ENCODE peak calls at places on chromosome 10, in nine cellular contexts. V, N, U, O, L, B, X, G and W are unnamed samples.

GRCh38 chr10:6321880-6322279 is 119.1 kb downstream of the PFKFB3 start:
- DNase-seq in V (peak; percentile 43), N (peak; percentile 7), U (no peak), O (peak; percentile 7), L (no peak), B (no peak), X (peak; percentile 59), G (no peak), W (no peak)

GRCh38 chr10:125158528-125159485 is 1.6 kb downstream of the CTBP2 start:
- DNase-seq in V (peak; percentile 56), N (no peak), U (no peak), O (no peak), L (no peak), B (peak; percentile 68), X (peak; percentile 54), G (peak; percentile 52), W (no peak)

GRCh38 chr10:28120043-28120749 is 121.3 kb upstream of the ODAD2 start:
- DNase-seq in V (no peak), N (no peak), U (no peak), O (no peak), L (no peak), B (no peak), X (no peak), G (no peak), W (no peak)

GRCh38 chr10:113273151-113273876 is 279.5 kb upstream of the HABP2 start:
- DNase-seq in V (peak; percentile 59), N (no peak), U (peak; percentile 22), O (no peak), L (no peak), B (peak; percentile 53), X (no peak), G (no peak), W (peak; percentile 26)

GRCh38 chr10:1401056-1401965 is 336.0 kb downstream of the ADARB2 start:
- DNase-seq in V (no peak), N (no peak), U (no peak), O (no peak), L (no peak), B (no peak), X (no peak), G (no peak), W (no peak)

GRCh38 chr10:15306881-15307280 is 64.2 kb downstream of the FAM171A1 start:
- DNase-seq in V (no peak), N (no peak), U (no peak), O (no peak), L (no peak), B (no peak), X (no peak), G (no peak), W (no peak)

GRCh38 chr10:131949041-131949862 is 32.5 kb downstream of the BNIP3 start:
- DNase-seq in V (no peak), N (no peak), U (no peak), O (no peak), L (no peak), B (no peak), X (no peak), G (no peak), W (no peak)

GRCh38 chr10:131946880-131947279 is 34.8 kb downstream of the BNIP3 start:
- DNase-seq in V (peak; percentile 40), N (no peak), U (no peak), O (peak; percentile 11), L (no peak), B (no peak), X (no peak), G (no peak), W (no peak)

GRCh38 chr10:71475243-71475871 is 78.6 kb downstream of the CDH23 start:
- DNase-seq in V (no peak), N (no peak), U (no peak), O (no peak), L (no peak), B (no peak), X (no peak), G (no peak), W (no peak)

GRCh38 chr10:50503661-50504320 is 120.0 kb downstream of the SGMS1 start:
- DNase-seq in V (no peak), N (no peak), U (no peak), O (no peak), L (no peak), B (no peak), X (no peak), G (no peak), W (no peak)

GRCh38 chr10:22714524-22715289 is at the start of gene PIP4K2A:
- DNase-seq in V (peak; percentile 76), N (no peak), U (peak; percentile 50), O (peak; percentile 21), L (no peak), B (peak; percentile 83), X (peak; percentile 67), G (peak; percentile 74), W (peak; percentile 78)

GRCh38 chr10:97034301-97034700 is 151.5 kb downstream of the SLIT1 start:
- DNase-seq in V (no peak), N (no peak), U (no peak), O (no peak), L (no peak), B (no peak), X (no peak), G (no peak), W (no peak)

GRCh38 chr10:133355266-133355665 is 2.6 kb downstream of the FUOM start:
- DNase-seq in V (no peak), N (no peak), U (no peak), O (no peak), L (no peak), B (no peak), X (no peak), G (no peak), W (no peak)

GRCh38 chr10:106652279-106652678 is 512.2 kb downstream of the SORCS1 start:
- DNase-seq in V (no peak), N (no peak), U (no peak), O (no peak), L (no peak), B (no peak), X (no peak), G (no peak), W (peak; percentile 63)

GRCh38 chr10:14405076-14406065 is 74.6 kb upstream of the FRMD4A start:
- DNase-seq in V (peak; percentile 99), N (peak; percentile 95), U (no peak), O (peak; percentile 97), L (no peak), B (no peak), X (peak; percentile 99), G (no peak), W (no peak)

GRCh38 chr10:20970044-20970443 is 72.9 kb upstream of the NEBL start:
- DNase-seq in V (peak; percentile 43), N (no peak), U (no peak), O (peak; percentile 64), L (no peak), B (no peak), X (no peak), G (no peak), W (no peak)

GRCh38 chr10:8360814-8361509 is 306.5 kb downstream of the GATA3 start:
- DNase-seq in V (peak; percentile 86), N (no peak), U (no peak), O (no peak), L (no peak), B (no peak), X (no peak), G (no peak), W (no peak)

GRCh38 chr10:24518411-24518810 is 205.3 kb downstream of the ARHGAP21 start:
- DNase-seq in V (peak; percentile 7), N (no peak), U (no peak), O (no peak), L (no peak), B (no peak), X (no peak), G (no peak), W (no peak)

GRCh38 chr10:24515481-24515880 is 208.2 kb downstream of the ARHGAP21 start:
- DNase-seq in V (no peak), N (no peak), U (no peak), O (no peak), L (no peak), B (no peak), X (no peak), G (no peak), W (no peak)

GRCh38 chr10:24518981-24519597 is 204.6 kb downstream of the ARHGAP21 start:
- DNase-seq in V (peak; percentile 51), N (peak; percentile 21), U (peak; percentile 80), O (peak; percentile 57), L (no peak), B (no peak), X (peak; percentile 60), G (peak; percentile 60), W (peak; percentile 71)

GRCh38 chr10:24513155-24513554 is 210.5 kb downstream of the ARHGAP21 start:
- DNase-seq in V (peak; percentile 27), N (no peak), U (no peak), O (peak; percentile 15), L (no peak), B (no peak), X (peak; percentile 34), G (no peak), W (peak; percentile 46)
- TF ChIP-seq CTCF in V (peak; percentile 52), N (peak; percentile 69), U (peak; percentile 53), O (peak; percentile 70), L (peak; percentile 37), B (no peak), X (peak; percentile 58), G (no peak), W (no peak)

DNA sequence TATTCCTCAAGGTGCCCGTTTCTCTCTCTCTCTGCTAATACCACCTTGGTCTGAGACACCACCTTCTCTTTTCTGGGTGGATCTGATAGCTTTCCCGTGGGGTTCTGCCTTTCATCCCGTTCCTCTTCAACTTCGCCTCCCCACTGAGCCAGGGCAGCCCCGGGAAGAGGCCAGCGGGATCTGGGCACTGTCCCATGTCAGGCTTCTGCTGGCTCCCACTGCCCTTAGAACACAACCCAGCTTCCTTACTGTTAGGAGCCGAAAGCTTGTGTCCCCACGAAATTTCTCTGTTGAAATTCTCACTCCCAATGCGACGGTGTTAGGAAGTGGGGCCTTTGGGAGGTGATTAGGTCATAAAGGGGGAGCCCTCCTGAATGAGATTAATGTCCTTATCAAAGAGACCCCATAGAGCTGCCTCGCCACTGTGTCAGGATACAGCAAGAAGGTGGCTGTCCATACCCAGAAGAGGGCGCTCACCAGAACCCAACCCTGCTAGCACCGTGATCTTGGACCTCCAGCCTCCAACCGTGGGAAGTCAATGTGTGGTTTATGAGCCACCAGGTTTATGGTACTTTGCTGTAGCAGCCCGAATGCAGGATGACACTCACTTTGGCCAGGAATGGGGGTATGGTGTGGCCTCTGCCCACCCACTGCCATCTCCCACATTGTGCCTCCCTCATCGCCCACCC is 79.2 kb downstream of the CAMK1D start:
- DNase-seq in V (no peak), N (no peak), U (no peak), O (no peak), L (no peak), B (no peak), X (no peak), G (no peak), W (no peak)
- TF ChIP-seq CTCF in V (no peak), N (no peak), U (no peak), O (no peak), L (peak; percentile 12), B (no peak), X (no peak), G (no peak), W (no peak)

GRCh38 chr10:98425511-98426352 is 10.8 kb upstream of the PYROXD2 start:
- DNase-seq in V (no peak), N (no peak), U (peak; percentile 37), O (peak; percentile 26), L (no peak), B (no peak), X (peak; percentile 26), G (no peak), W (peak; percentile 57)
- TF ChIP-seq CTCF in V (peak; percentile 62), N (peak; percentile 68), U (peak; percentile 65), O (peak; percentile 88), L (peak; percentile 89), B (peak; percentile 61), X (peak; percentile 58), G (peak; percentile 32), W (peak; percentile 80)

GRCh38 chr10:70331486-70332268 is 47.9 kb upstream of the NPFFR1 start:
- DNase-seq in V (peak; percentile 94), N (peak; percentile 80), U (no peak), O (peak; percentile 90), L (peak; percentile 79), B (no peak), X (peak; percentile 93), G (peak; percentile 63), W (no peak)
- TF ChIP-seq CTCF in V (peak; percentile 25), N (peak; percentile 35), U (no peak), O (peak; percentile 58), L (peak; percentile 32), B (no peak), X (peak; percentile 42), G (no peak), W (no peak)